ENCODE peak calls at places on chromosome 6, in four cellular contexts. One of them, this sample, is unnamed.

GRCh38 chr6:98833101-98834059 is 994 bp upstream of the POU3F2 start:
- DNase-seq in mucosa of gallbladder: no peak
- DNase-seq in psoas muscle: no peak
- DNase-seq in T-cell: peak; percentile 14
- DNase-seq in this sample: peak; percentile 31

GRCh38 chr6:1285589-1286340 is 26.1 kb upstream of the FOXQ1 start:
- DNase-seq in mucosa of gallbladder: peak; percentile 19
- DNase-seq in T-cell: no peak
- DNase-seq in psoas muscle: no peak
- DNase-seq in this sample: peak; percentile 81

GRCh38 chr6:12584631-12585405 is 131.7 kb upstream of the PHACTR1 start:
- DNase-seq in T-cell: no peak
- DNase-seq in mucosa of gallbladder: peak; percentile 35
- DNase-seq in psoas muscle: no peak
- DNase-seq in this sample: no peak

GRCh38 chr6:144415014-144415413 is 129.9 kb downstream of the UTRN start:
- DNase-seq in T-cell: no peak
- DNase-seq in psoas muscle: no peak
- DNase-seq in mucosa of gallbladder: no peak
- DNase-seq in this sample: peak; percentile 91

GRCh38 chr6:154508573-154509375 is 1.7 kb downstream of the CNKSR3 start:
- DNase-seq in mucosa of gallbladder: peak; percentile 37
- DNase-seq in psoas muscle: no peak
- DNase-seq in T-cell: no peak
- DNase-seq in this sample: no peak

GRCh38 chr6:36432151-36432633 is 10.5 kb downstream of the PXT1 start:
- DNase-seq in psoas muscle: no peak
- DNase-seq in mucosa of gallbladder: no peak
- DNase-seq in T-cell: no peak
- DNase-seq in this sample: peak; percentile 31

GRCh38 chr6:28211840-28212509 is 13.1 kb upstream of the ZSCAN9 start:
- DNase-seq in mucosa of gallbladder: no peak
- DNase-seq in T-cell: no peak
- DNase-seq in psoas muscle: no peak
- DNase-seq in this sample: peak; percentile 12

GRCh38 chr6:12324096-12324495 is 33.9 kb downstream of the EDN1 start:
- DNase-seq in mucosa of gallbladder: peak; percentile 84
- DNase-seq in T-cell: no peak
- DNase-seq in psoas muscle: no peak
- DNase-seq in this sample: peak; percentile 71

GRCh38 chr6:30329331-30329730 is 2.6 kb downstream of the TRIM39 start:
- DNase-seq in mucosa of gallbladder: no peak
- DNase-seq in psoas muscle: no peak
- DNase-seq in T-cell: no peak
- DNase-seq in this sample: no peak

This sample was measured in iris pigment epithelial cell.